ENCODE peak calls at places on chromosomes 11 and 22, in nine cellular contexts. T is GM23248; F is CD8-positive, alpha-beta memory T cell; C is neuronal stem cell; X is tibial nerve; J is heart left ventricle; V is fibroblast of lung; D is neural progenitor cell; K is esophagus squamous epithelium. L is an unnamed sample.

GRCh38 chr11:126585388-126586302 is 230.2 kb downstream of the ST3GAL4 start:
- DNase-seq in T (peak; percentile 97), J (peak; percentile 70), C (no peak), K (no peak), X (peak; percentile 82), V (peak; percentile 94), F (no peak), D (peak; percentile 58), L (peak; percentile 92)

GRCh38 chr11:65791719-65792213 is 4.9 kb downstream of the OVOL1 start:
- DNase-seq in C (no peak), D (no peak), X (no peak), F (peak; percentile 29), V (peak; percentile 22), J (no peak), T (peak; percentile 48), K (no peak), L (no peak)

GRCh38 chr11:118846181-118846946 is 37.3 kb upstream of the CXCR5 start:
- DNase-seq in J (no peak), F (no peak), V (no peak), C (no peak), T (no peak), D (peak; percentile 28), K (no peak), X (no peak), L (no peak)

GRCh38 chr22:33405194-33405593 is 347.0 kb upstream of the SYN3 start:
- DNase-seq in J (no peak), F (no peak), D (no peak), C (no peak), T (no peak), V (no peak), X (no peak), K (no peak), L (no peak)

GRCh38 chr22:20781272-20781990 is 7.5 kb downstream of the SERPIND1 start:
- DNase-seq in J (no peak), X (no peak), K (no peak), V (peak; percentile 28), D (no peak), F (no peak), T (peak; percentile 38), C (no peak), L (no peak)

GRCh38 chr11:8087756-8088155 is 6.7 kb downstream of the TUB start:
- DNase-seq in F (no peak), D (no peak), T (no peak), V (no peak), C (no peak), J (no peak), X (no peak), K (no peak), L (no peak)

GRCh38 chr11:92357344-92357743 is 132.7 kb downstream of the FAT3 start:
- DNase-seq in C (no peak), J (no peak), X (no peak), T (no peak), D (no peak), K (no peak), V (peak; percentile 8), F (no peak), L (no peak)

GRCh38 chr11:121067026-121067425 is 34.0 kb upstream of the TECTA start:
- DNase-seq in X (no peak), F (no peak), V (no peak), T (no peak), C (no peak), D (no peak), K (no peak), J (no peak), L (no peak)

GRCh38 chr11:94787798-94788197 is 19.6 kb downstream of the AMOTL1 start:
- DNase-seq in J (no peak), D (no peak), C (no peak), V (no peak), F (no peak), X (no peak), T (no peak), K (no peak), L (no peak)

GRCh38 chr11:47125083-47125482 is 51.6 kb downstream of the ARFGAP2 start:
- DNase-seq in C (no peak), F (no peak), K (no peak), X (no peak), T (no peak), V (no peak), J (no peak), D (no peak), L (no peak)

GRCh38 chr22:49255154-49255553 is 572.5 kb downstream of the BRD1 start:
- DNase-seq in J (no peak), C (no peak), K (no peak), T (no peak), F (no peak), V (no peak), D (no peak), X (no peak), L (no peak)

GRCh38 chr11:12132790-12133145 is 22.4 kb downstream of the MICAL2 start:
- DNase-seq in V (no peak), D (no peak), C (no peak), T (no peak), K (no peak), F (no peak), J (no peak), X (no peak), L (no peak)

GRCh38 chr11:12131943-12132789 is 21.8 kb downstream of the MICAL2 start:
- DNase-seq in D (no peak), V (no peak), C (no peak), X (no peak), F (no peak), T (no peak), K (no peak), J (no peak), L (no peak)

GRCh38 chr11:12135185-12135584 is 24.8 kb downstream of the MICAL2 start:
- DNase-seq in C (no peak), V (no peak), D (no peak), K (no peak), X (no peak), F (no peak), T (no peak), J (no peak), L (no peak)

GRCh38 chr11:12134239-12134590 is 23.8 kb downstream of the MICAL2 start:
- DNase-seq in X (no peak), T (no peak), K (no peak), C (no peak), V (no peak), D (no peak), J (no peak), F (no peak), L (no peak)

GRCh38 chr11:12133539-12134238 is 23.3 kb downstream of the MICAL2 start:
- DNase-seq in V (no peak), T (no peak), X (no peak), D (no peak), C (no peak), K (no peak), F (no peak), J (no peak), L (no peak)
- H3K4me1 ChIP-seq in V (peaks cover 25% of the 10 kb centered on the region), T (no peaks in the 10 kb centered on the region), X (peaks cover 7% of the 10 kb centered on the region), D (peaks cover 10% of the 10 kb centered on the region), C (peaks cover 6% of the 10 kb centered on the region), K (peaks cover 80% of the 10 kb centered on the region), F (peaks cover 15% of the 10 kb centered on the region), J (peaks cover 23% of the 10 kb centered on the region), L (peaks cover 9% of the 10 kb centered on the region)

GRCh38 chr11:61959678-61960077 is 7.8 kb downstream of the FTH1 start:
- DNase-seq in J (no peak), F (no peak), V (no peak), K (no peak), C (no peak), T (no peak), D (no peak), X (no peak), L (no peak)
- H3K27me3 ChIP-seq in J (no peaks in the 10 kb centered on the region), F (no peaks in the 10 kb centered on the region), V (no peaks in the 10 kb centered on the region), K (no peaks in the 10 kb centered on the region), C (no peaks in the 10 kb centered on the region), T (no peaks in the 10 kb centered on the region), D (peaks cover 21% of the 10 kb centered on the region), X (no peaks in the 10 kb centered on the region), L (no peaks in the 10 kb centered on the region)

GRCh38 chr11:130159139-130159538 is 443 bp upstream of the ST14 start:
- DNase-seq in J (no peak), K (no peak), F (no peak), C (no peak), X (no peak), T (no peak), V (no peak), D (no peak), L (no peak)
- H3K4me3 ChIP-seq in J (no peak overlapping the region), K (peak overlapping the region; percentile 89), F (no peak overlapping the region), C (no peak overlapping the region), X (no peak overlapping the region), T (no peak overlapping the region), V (no peak overlapping the region), D (peak overlapping the region; percentile 47), L (no peak overlapping the region)

DNA sequence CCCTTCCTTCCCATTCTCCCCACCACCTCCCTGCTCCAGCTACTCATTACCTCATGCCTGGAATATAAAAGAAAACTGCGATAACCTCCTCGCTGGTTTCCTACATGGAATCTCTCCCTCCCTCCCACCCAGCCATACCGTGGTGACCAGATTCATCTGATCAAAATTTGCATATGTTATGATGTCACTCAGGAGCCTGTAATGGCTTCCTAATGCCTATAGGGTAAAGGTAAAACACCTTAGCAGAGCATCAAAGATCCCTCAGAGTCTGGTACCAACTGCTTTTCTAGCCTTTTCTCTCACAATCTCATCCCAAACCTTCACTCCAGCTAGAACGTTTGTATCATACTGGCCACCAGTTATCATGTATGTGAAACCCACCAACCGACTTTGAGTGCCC is 19.6 kb downstream of the RTN4RL2 start:
- DNase-seq in X (no peak), F (no peak), C (no peak), T (no peak), J (no peak), K (no peak), D (no peak), V (no peak), L (no peak)
- H3K4me1 ChIP-seq in X (peaks cover 28% of the 10 kb centered on the region), F (peaks cover 14% of the 10 kb centered on the region), C (peaks cover 25% of the 10 kb centered on the region), T (peaks cover 5% of the 10 kb centered on the region), J (peaks cover 17% of the 10 kb centered on the region), K (peaks cover 59% of the 10 kb centered on the region), D (peaks cover 20% of the 10 kb centered on the region), V (peaks cover 4% of the 10 kb centered on the region), L (peaks cover 26% of the 10 kb centered on the region)

DNA sequence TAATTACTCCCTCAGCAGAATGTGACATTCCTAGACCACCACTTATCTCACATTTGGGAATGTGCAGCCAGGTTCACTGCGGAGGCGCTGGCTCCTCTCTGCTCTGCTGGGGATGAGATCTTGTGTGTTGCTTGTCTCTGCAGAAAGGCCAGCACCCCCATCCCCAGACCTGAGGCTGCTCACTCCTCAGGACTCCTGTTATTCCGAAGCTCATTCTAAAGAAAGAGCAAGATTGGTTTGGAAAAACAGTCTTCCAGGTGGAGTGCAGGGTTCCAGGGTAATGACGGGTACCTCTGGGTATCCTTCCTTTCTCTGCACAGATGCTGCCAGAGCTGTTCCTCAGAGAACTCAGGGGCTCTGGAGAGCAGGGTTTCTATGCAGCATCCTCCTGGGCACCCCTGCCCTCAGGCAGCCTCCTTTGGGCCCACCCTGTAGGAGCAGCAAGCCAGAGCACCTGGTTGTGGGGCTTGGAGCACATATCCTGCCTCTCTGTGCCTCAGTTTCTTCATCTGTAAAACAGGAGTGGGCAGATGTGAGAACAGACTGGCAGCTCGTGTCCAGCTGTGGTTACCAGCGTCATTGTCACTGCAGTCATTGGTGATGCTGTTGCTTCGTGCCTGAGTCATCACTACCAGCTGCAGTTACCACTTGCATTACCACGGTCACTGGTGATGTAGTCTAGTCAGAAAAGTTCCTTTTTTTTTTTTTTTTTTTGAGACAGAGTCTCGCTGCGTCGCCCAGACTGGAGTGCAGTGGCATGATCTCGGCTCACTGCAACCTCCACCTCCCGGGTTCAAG is 20.6 kb downstream of the RSPH14 start:
- DNase-seq in K (no peak), X (no peak), J (no peak), F (no peak), C (no peak), T (peak; percentile 47), D (no peak), V (peak; percentile 5), L (no peak)
- H3K27me3 ChIP-seq in K (no peaks in the 10 kb centered on the region), X (no peaks in the 10 kb centered on the region), J (no peaks in the 10 kb centered on the region), F (peaks cover 4% of the 10 kb centered on the region), C (no peaks in the 10 kb centered on the region), T (peaks cover 5% of the 10 kb centered on the region), D (no peaks in the 10 kb centered on the region), V (no peaks in the 10 kb centered on the region), L (peaks cover 18% of the 10 kb centered on the region)